ENCODE peak calls at places on chromosomes 1 and 21, in eight cellular contexts. U is ecto neural progenitor cell; D is IMR-90; F is stromal cell of bone marrow; K is stimulated activated CD8-positive, alpha-beta memory T cell treated with anti-CD3 and anti-CD28 coated beads, Interleukin-2, amount 100 ng/mL, for 1 hour; L is lower lobe of right lung; I is lower leg skin; Y is Daoy. J is an unnamed sample.

GRCh38 chr1:69551476-69552324 is 16.0 kb upstream of the LRRC7 start:
- DNase-seq in U (no peak), D (no peak), F (no peak), K (no peak), L (no peak), I (no peak), Y (no peak), J (no peak)

GRCh38 chr21:45129231-45129923 is 55.0 kb downstream of the ADARB1 start:
- DNase-seq in U (no peak), D (peak; percentile 41), F (no peak), K (no peak), L (no peak), I (no peak), Y (peak; percentile 49), J (no peak)

GRCh38 chr1:156428772-156429288 is 59.8 kb downstream of the RHBG start:
- DNase-seq in U (no peak), D (no peak), F (no peak), K (no peak), L (no peak), I (no peak), Y (no peak), J (no peak)

GRCh38 chr1:223039990-223040389 is 103.1 kb downstream of the TLR5 start:
- DNase-seq in U (no peak), D (no peak), F (no peak), K (no peak), L (no peak), I (no peak), Y (no peak), J (no peak)

GRCh38 chr1:53085405-53085804 is 23.4 kb downstream of the PODN start:
- DNase-seq in U (no peak), D (no peak), F (no peak), K (no peak), L (no peak), I (no peak), Y (no peak), J (no peak)

GRCh38 chr1:234975122-234975940 is 153.3 kb downstream of the TOMM20 start:
- DNase-seq in U (no peak), D (peak; percentile 95), F (peak; percentile 78), K (no peak), L (no peak), I (peak; percentile 74), Y (peak; percentile 96), J (no peak)

GRCh38 chr1:161956097-161956496 is 67.6 kb downstream of the OLFML2B start:
- DNase-seq in U (no peak), D (peak; percentile 79), F (peak; percentile 83), K (no peak), L (no peak), I (no peak), Y (no peak), J (no peak)

GRCh38 chr1:50978852-50979781 is 9.1 kb downstream of the CDKN2C start:
- DNase-seq in U (no peak), D (no peak), F (no peak), K (no peak), L (no peak), I (no peak), Y (peak; percentile 49), J (no peak)

GRCh38 chr1:30302808-30303310 is 420.5 kb downstream of the MATN1 start:
- DNase-seq in U (peak; percentile 21), D (no peak), F (no peak), K (no peak), L (no peak), I (peak; percentile 34), Y (no peak), J (no peak)

GRCh38 chr21:15730484-15731242 is 881 bp downstream of the USP25 start:
- DNase-seq in U (no peak), D (no peak), F (no peak), K (no peak), L (no peak), I (peak; percentile 86), Y (no peak), J (no peak)

GRCh38 chr1:197224160-197224559 is 43.9 kb upstream of the CRB1 start:
- DNase-seq in U (no peak), D (no peak), F (no peak), K (no peak), L (no peak), I (no peak), Y (no peak), J (no peak)

GRCh38 chr1:231583376-231583775 is 43.2 kb upstream of the DISC1 start:
- DNase-seq in U (no peak), D (no peak), F (no peak), K (no peak), L (no peak), I (no peak), Y (no peak), J (no peak)

GRCh38 chr1:217188280-217189235 is 442.3 kb downstream of the GPATCH2 start:
- DNase-seq in U (no peak), D (no peak), F (no peak), K (no peak), L (no peak), I (no peak), Y (no peak), J (no peak)

GRCh38 chr1:221768444-221769066 is 26.7 kb upstream of the DUSP10 start:
- DNase-seq in U (no peak), D (no peak), F (no peak), K (no peak), L (no peak), I (no peak), Y (no peak), J (no peak)

GRCh38 chr1:8815582-8816285 is 1.7 kb downstream of the RERE start:
- DNase-seq in U (no peak), D (no peak), F (no peak), K (no peak), L (no peak), I (peak; percentile 77), Y (no peak), J (no peak)

GRCh38 chr1:32111789-32112188 is 3.9 kb downstream of the KPNA6 start:
- DNase-seq in U (no peak), D (peak; percentile 38), F (no peak), K (no peak), L (no peak), I (no peak), Y (no peak), J (no peak)

GRCh38 chr1:51214615-51215131 is 21.4 kb upstream of the RNF11 start:
- DNase-seq in U (no peak), D (peak; percentile 87), F (no peak), K (no peak), L (no peak), I (no peak), Y (no peak), J (no peak)

GRCh38 chr1:99527078-99527477 is 118.8 kb upstream of the PALMD start:
- DNase-seq in U (no peak), D (peak; percentile 20), F (no peak), K (no peak), L (no peak), I (no peak), Y (no peak), J (no peak)

GRCh38 chr1:50418600-50419109 is 4.6 kb downstream of the DMRTA2 start:
- DNase-seq in U (peak; percentile 78), D (no peak), F (no peak), K (no peak), L (no peak), I (no peak), Y (no peak), J (no peak)

GRCh38 chr21:17988038-17988437 is 168.9 kb upstream of the C21orf91 start:
- DNase-seq in U (no peak), D (no peak), F (no peak), K (no peak), L (no peak), I (no peak), Y (no peak), J (no peak)

GRCh38 chr1:81702079-81702715 is 98.5 kb upstream of the ADGRL2 start:
- DNase-seq in U (no peak), D (no peak), F (no peak), K (no peak), L (no peak), I (no peak), Y (no peak), J (no peak)

GRCh38 chr1:114080511-114081144 is 73.0 kb downstream of the SYT6 start:
- DNase-seq in U (no peak), D (no peak), F (no peak), K (no peak), L (no peak), I (no peak), Y (no peak), J (no peak)

GRCh38 chr1:195251900-195252299 is 1356.3 kb downstream of the KCNT2 start:
- DNase-seq in U (no peak), D (no peak), F (no peak), K (no peak), L (no peak), I (no peak), Y (no peak), J (no peak)

GRCh38 chr21:24200052-24200451 is 1407.2 kb downstream of the MRPL39 start:
- DNase-seq in U (no peak), D (no peak), F (no peak), K (no peak), L (no peak), I (no peak), Y (no peak), J (no peak)

GRCh38 chr1:70044832-70045231 is 160.5 kb downstream of the LRRC40 start:
- DNase-seq in U (no peak), D (peak; percentile 79), F (peak; percentile 41), K (no peak), L (no peak), I (no peak), Y (no peak), J (no peak)

GRCh38 chr21:14690886-14691285 is 144.8 kb upstream of the SAMSN1 start:
- DNase-seq in U (no peak), D (no peak), F (no peak), K (no peak), L (no peak), I (no peak), Y (no peak), J (no peak)

GRCh38 chr1:209741198-209741597 is 14.7 kb upstream of the TRAF3IP3 start:
- DNase-seq in U (no peak), D (no peak), F (no peak), K (no peak), L (no peak), I (no peak), Y (no peak), J (no peak)

GRCh38 chr1:225592362-225592761 is 60.6 kb downstream of the ENAH start:
- DNase-seq in U (no peak), D (no peak), F (no peak), K (no peak), L (no peak), I (no peak), Y (no peak), J (no peak)

GRCh38 chr1:215720121-215720520 is 153.0 kb downstream of the KCTD3 start:
- DNase-seq in U (no peak), D (peak; percentile 49), F (no peak), K (no peak), L (no peak), I (no peak), Y (no peak), J (no peak)

GRCh38 chr1:101278845-101279244 is 42.0 kb downstream of the S1PR1 start:
- DNase-seq in U (no peak), D (no peak), F (no peak), K (no peak), L (no peak), I (no peak), Y (no peak), J (no peak)

GRCh38 chr1:11787251-11787803 is 18.4 kb downstream of the MTHFR start:
- DNase-seq in U (no peak), D (peak; percentile 34), F (no peak), K (no peak), L (peak; percentile 84), I (no peak), Y (no peak), J (peak; percentile 72)

GRCh38 chr1:170618418-170618817 is 45.5 kb upstream of the PRRX1 start:
- DNase-seq in U (no peak), D (no peak), F (no peak), K (no peak), L (no peak), I (no peak), Y (no peak), J (no peak)

GRCh38 chr21:37593740-37594471 is 227.3 kb downstream of the DYRK1A start:
- DNase-seq in U (no peak), D (no peak), F (no peak), K (no peak), L (no peak), I (no peak), Y (no peak), J (no peak)

GRCh38 chr1:43979528-43980254 is 681 bp downstream of the B4GALT2 start:
- DNase-seq in U (peak; percentile 71), D (peak; percentile 41), F (no peak), K (no peak), L (no peak), I (peak; percentile 90), Y (peak; percentile 82), J (no peak)

J was measured in breast epithelium.